ENCODE peak calls at places on chromosomes 16 and 17, in six cellular contexts. Z is mesothelial cell of epicardium, I is heart right ventricle, W is body of pancreas, P is tibial nerve, U is nephron progenitor cell. Y is an unnamed sample.

GRCh38 chr17:1905190-1905919 is 75.5 kb downstream of the RPA1 start:
- DNase-seq in P (no peak), Z (no peak), I (no peak), W (no peak), U (peak; percentile 33), Y (no peak)

GRCh38 chr16:89863741-89864391 is 9.5 kb upstream of the TCF25 start:
- DNase-seq in I (peak; percentile 35), P (no peak), W (peak; percentile 32), Z (no peak), U (no peak), Y (no peak)

GRCh38 chr17:80133626-80133970 is 13.3 kb downstream of the EIF4A3 start:
- DNase-seq in W (no peak), Z (no peak), P (no peak), I (no peak), U (no peak), Y (no peak)

GRCh38 chr17:49969134-49969759 is at the start of gene DLX4:
- DNase-seq in U (peak; percentile 37), P (no peak), Z (no peak), I (no peak), W (no peak), Y (no peak)

GRCh38 chr17:57666198-57666870 is 78.8 kb downstream of the CCDC182 start:
- DNase-seq in P (no peak), W (no peak), Z (no peak), I (no peak), U (no peak), Y (no peak)

GRCh38 chr16:86888240-86889044 is 310.1 kb downstream of the FOXL1 start:
- DNase-seq in Z (no peak), W (no peak), P (no peak), U (no peak), I (no peak), Y (no peak)

GRCh38 chr17:67995568-67996191 is 589 bp downstream of the C17orf58 start:
- DNase-seq in W (no peak), I (peak; percentile 48), U (peak; percentile 60), P (no peak), Z (peak; percentile 56), Y (peak; percentile 39)

GRCh38 chr17:78375401-78376079 is 2.9 kb upstream of the PGS1 start:
- DNase-seq in P (no peak), W (peak; percentile 63), U (no peak), I (peak; percentile 16), Z (no peak), Y (peak; percentile 31)

GRCh38 chr16:66858740-66859396 is 14.7 kb downstream of the CA7 start:
- DNase-seq in U (no peak), W (no peak), I (peak; percentile 74), Z (no peak), P (no peak), Y (peak; percentile 34)

GRCh38 chr16:49021136-49021535 is 260.5 kb downstream of the CBLN1 start:
- DNase-seq in U (peak; percentile 18), W (no peak), P (no peak), I (no peak), Z (no peak), Y (no peak)

GRCh38 chr16:79947771-79948170 is 347.2 kb upstream of the MAF start:
- DNase-seq in I (no peak), Z (no peak), W (no peak), U (no peak), P (no peak), Y (no peak)

GRCh38 chr17:81241648-81242420 is 2.7 kb downstream of the NDUFAF8 start:
- DNase-seq in W (peak; percentile 51), Z (peak; percentile 74), U (peak; percentile 84), P (no peak), I (peak; percentile 60), Y (no peak)

GRCh38 chr16:1081734-1082265 is 9.3 kb downstream of the SSTR5 start:
- DNase-seq in I (no peak), U (no peak), W (no peak), P (no peak), Z (no peak), Y (no peak)

GRCh38 chr17:8224891-8225812 is 14.8 kb upstream of the AURKB start:
- DNase-seq in Z (no peak), U (no peak), I (no peak), W (no peak), P (no peak), Y (peak; percentile 30)

GRCh38 chr17:8222380-8222629 is 11.9 kb upstream of the AURKB start:
- DNase-seq in I (no peak), Z (no peak), W (no peak), P (no peak), U (no peak), Y (no peak)

GRCh38 chr17:8222630-8223355 is 12.4 kb upstream of the AURKB start:
- DNase-seq in P (peak; percentile 94), I (peak; percentile 95), Z (peak; percentile 96), W (peak; percentile 95), U (peak; percentile 95), Y (peak; percentile 93)

GRCh38 chr17:8221663-8222379 is 11.4 kb upstream of the AURKB start:
- DNase-seq in I (peak; percentile 85), P (peak; percentile 87), W (peak; percentile 92), U (peak; percentile 93), Z (peak; percentile 95), Y (peak; percentile 97)

DNA sequence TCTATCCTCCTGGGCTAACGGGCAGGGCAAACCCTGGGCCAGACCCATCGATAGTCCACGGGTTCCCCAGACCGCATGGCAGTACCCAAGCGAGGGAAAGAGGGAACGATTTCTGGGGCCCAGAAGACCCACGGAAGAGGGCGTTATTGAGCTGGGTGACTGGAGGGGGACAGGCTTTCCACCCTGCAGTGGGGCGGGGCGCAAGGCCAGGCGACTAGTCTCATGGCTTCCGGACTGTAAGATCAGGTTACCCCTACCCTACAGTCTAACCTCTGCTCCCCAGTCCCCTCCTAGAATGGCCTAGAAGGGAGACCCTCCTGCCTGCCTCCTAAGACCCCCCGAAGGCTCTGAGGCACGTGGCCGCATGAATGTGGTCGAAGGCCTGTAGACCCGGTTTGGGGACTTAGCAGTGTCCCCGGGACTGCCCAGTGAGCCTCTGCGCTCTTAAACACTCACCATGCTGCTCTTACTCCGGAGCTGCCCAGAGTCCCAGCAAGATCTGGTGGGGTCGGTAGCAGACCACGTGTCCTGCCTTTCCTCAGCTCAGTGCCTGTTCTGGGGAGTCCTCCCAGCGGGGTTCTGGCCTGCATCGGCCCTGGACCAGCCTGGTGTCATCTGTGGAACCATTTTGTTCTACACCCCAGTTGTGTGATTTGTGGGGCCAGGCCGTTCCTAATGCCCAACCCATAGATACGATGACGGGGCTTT is 13.1 kb upstream of the AURKB start:
- DNase-seq in P (peak; percentile 40), W (peak; percentile 70), Z (peak; percentile 56), U (peak; percentile 72), I (peak; percentile 64), Y (peak; percentile 77)
- TF ChIP-seq CTCF in P (no peak), W (no peak), Z (no peak), U (no peak), I (peak; percentile 50), Y (no peak)

DNA sequence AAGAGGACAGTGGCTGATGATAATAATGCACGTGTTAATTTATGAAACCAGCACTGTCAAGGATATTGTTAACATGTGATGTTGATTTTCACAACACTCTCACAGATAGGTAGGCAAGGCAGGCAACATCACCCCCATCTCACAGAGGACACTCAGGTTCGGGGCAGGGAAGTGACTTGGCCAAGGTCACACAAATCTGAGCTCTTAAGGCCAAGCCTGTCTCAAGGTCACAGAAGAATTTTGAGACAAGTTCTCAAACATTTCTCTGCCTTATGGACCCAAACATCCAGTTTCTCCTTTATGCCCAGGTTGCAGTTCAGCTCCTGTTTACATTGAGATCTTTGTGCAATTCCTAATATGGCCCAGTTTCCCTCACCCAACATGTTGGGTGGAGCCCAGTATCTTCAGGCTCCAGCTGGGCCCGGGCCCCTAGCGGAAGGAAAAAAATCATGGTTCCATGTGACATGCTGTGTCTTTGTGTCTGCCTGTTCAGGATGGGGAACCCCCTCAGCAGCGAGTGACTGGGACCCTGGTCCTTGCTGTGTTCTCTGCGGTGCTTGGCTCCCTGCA is 1.3 kb downstream of the SLC2A4 start:
- DNase-seq in U (no peak), P (no peak), W (no peak), Z (no peak), I (no peak), Y (no peak)
- TF ChIP-seq CTCF in U (no peak), P (no peak), W (no peak), Z (no peak), I (no peak), Y (no peak)

GRCh38 chr17:8574687-8575086 is 55.8 kb downstream of the MYH10 start:
- DNase-seq in I (no peak), W (no peak), Z (no peak), P (no peak), U (no peak), Y (no peak)
- TF ChIP-seq CTCF in I (peak; percentile 60), W (no peak), Z (no peak), P (no peak), U (peak; percentile 15), Y (no peak)

GRCh38 chr16:3596101-3596861 is 15.1 kb downstream of the SLX4 start:
- DNase-seq in Z (no peak), U (no peak), P (no peak), W (no peak), I (no peak), Y (no peak)

GRCh38 chr16:3597226-3597625 is 14.2 kb downstream of the SLX4 start:
- DNase-seq in W (no peak), I (no peak), P (no peak), U (no peak), Z (no peak), Y (no peak)

GRCh38 chr16:3598236-3598635 is 13.2 kb downstream of the SLX4 start:
- DNase-seq in P (no peak), I (no peak), U (no peak), Z (no peak), W (no peak), Y (no peak)

GRCh38 chr16:3599121-3599520 is 12.3 kb downstream of the SLX4 start:
- DNase-seq in Z (no peak), W (no peak), I (no peak), P (no peak), U (no peak), Y (no peak)

DNA sequence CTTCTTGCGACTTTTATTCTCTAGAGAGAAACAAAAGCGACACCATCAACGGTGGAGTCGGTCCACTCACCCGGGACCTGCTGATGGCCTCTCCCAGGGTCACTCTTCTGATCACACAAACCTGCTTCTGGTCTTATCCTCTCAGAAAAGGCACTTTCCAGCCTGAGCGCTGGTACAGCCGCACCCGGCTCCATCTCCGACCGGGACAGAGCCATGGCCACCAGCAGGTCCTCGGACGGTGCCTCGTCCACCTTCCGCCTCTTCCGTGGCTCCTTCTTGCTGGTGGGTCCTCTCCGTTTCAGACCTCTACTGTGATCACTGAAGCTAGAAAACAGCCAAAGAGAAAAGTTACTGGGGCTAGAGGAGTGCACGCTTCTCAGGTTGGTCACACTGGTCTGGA is 13.7 kb downstream of the SLX4 start:
- DNase-seq in W (no peak), I (no peak), U (no peak), Z (no peak), P (no peak), Y (no peak)
- TF ChIP-seq CTCF in W (no peak), I (no peak), U (no peak), Z (no peak), P (no peak), Y (no peak)

GRCh38 chr17:64682261-64683181 is 20.4 kb upstream of the SMURF2 start:
- DNase-seq in P (no peak), U (no peak), W (no peak), Z (no peak), I (no peak), Y (no peak)
- TF ChIP-seq CTCF in P (no peak), U (no peak), W (no peak), Z (no peak), I (no peak), Y (no peak)

GRCh38 chr16:24700549-24701392 is 28.7 kb upstream of the TNRC6A start:
- DNase-seq in W (peak; percentile 86), P (peak; percentile 60), U (no peak), I (peak; percentile 48), Z (no peak), Y (peak; percentile 56)
- TF ChIP-seq CTCF in W (peak; percentile 16), P (peak; percentile 45), U (no peak), I (peak; percentile 58), Z (no peak), Y (no peak)

GRCh38 chr16:30956601-30957455 is 726 bp upstream of the SETD1A start:
- DNase-seq in U (peak; percentile 93), I (peak; percentile 88), W (peak; percentile 80), Z (peak; percentile 86), P (peak; percentile 66), Y (peak; percentile 86)
- TF ChIP-seq CTCF in U (no peak), I (peak; percentile 54), W (no peak), Z (no peak), P (no peak), Y (no peak)

Y was measured in colonic mucosa.